ENCODE peak calls at places on chromosomes 13 and 19, in four cellular contexts. O is K562, V is GM12878, Q is endothelial cell of umbilical vein. I is an unnamed sample.

GRCh38 chr19:2970201-2970838 is 7.0 kb upstream of the TLE6 start:
- DNase-seq in Q (no peak), V (no peak), O (no peak), I (no peak)

GRCh38 chr13:26515721-26516120 is 41.8 kb upstream of the WASF3 start:
- DNase-seq in O (no peak), Q (no peak), V (no peak), I (no peak)

GRCh38 chr19:16351133-16351809 is 26.6 kb downstream of the KLF2 start:
- DNase-seq in O (no peak), Q (peak; percentile 77), V (no peak), I (peak; percentile 54)

GRCh38 chr13:72163671-72164070 is 296.7 kb upstream of the DACH1 start:
- DNase-seq in O (no peak), Q (no peak), V (no peak), I (no peak)

GRCh38 chr19:30865481-30865880 is 483.8 kb downstream of the TSHZ3 start:
- DNase-seq in V (no peak), Q (no peak), O (no peak), I (no peak)

GRCh38 chr19:46144756-46145155 is 3.3 kb upstream of the IGFL2 start:
- DNase-seq in V (no peak), Q (peak; percentile 14), O (no peak), I (no peak)

GRCh38 chr19:51607920-51608562 is 22.2 kb downstream of the SIGLEC5 start:
- DNase-seq in V (no peak), O (peak; percentile 82), Q (peak; percentile 60), I (peak; percentile 70)

GRCh38 chr13:79995334-79995733 is 345.6 kb downstream of the SPRY2 start:
- DNase-seq in O (no peak), V (no peak), Q (peak; percentile 44), I (peak; percentile 85)

GRCh38 chr13:34733720-34734119 is 208.3 kb upstream of the NBEA start:
- DNase-seq in Q (no peak), O (no peak), V (no peak), I (no peak)

GRCh38 chr13:50248537-50249521 is 233.6 kb downstream of the KCNRG start:
- DNase-seq in Q (no peak), O (no peak), V (no peak), I (no peak)

GRCh38 chr19:51075998-51076397 is 6.7 kb downstream of the KLK14 start:
- DNase-seq in Q (no peak), V (no peak), O (no peak), I (no peak)

GRCh38 chr13:105345116-105345515 is 1190.3 kb downstream of the EFNB2 start:
- DNase-seq in V (no peak), O (no peak), Q (no peak), I (no peak)

GRCh38 chr19:48554385-48555091 is 2.6 kb downstream of the SULT2B1 start:
- DNase-seq in O (no peak), V (no peak), Q (no peak), I (no peak)

GRCh38 chr13:20848203-20848602 is 54.3 kb downstream of the XPO4 start:
- DNase-seq in Q (no peak), V (no peak), O (no peak), I (no peak)

GRCh38 chr13:38848360-38848759 is 142.3 kb downstream of the STOML3 start:
- DNase-seq in V (no peak), Q (no peak), O (no peak), I (no peak)

GRCh38 chr13:91319996-91320395 is 27.5 kb upstream of the MIR17HG start:
- DNase-seq in Q (no peak), O (no peak), V (no peak), I (no peak)

GRCh38 chr13:42924290-42924803 is 67.7 kb downstream of the EPSTI1 start:
- DNase-seq in V (no peak), Q (no peak), O (no peak), I (no peak)

GRCh38 chr19:33780746-33781145 is 15.9 kb upstream of the KCTD15 start:
- DNase-seq in O (no peak), V (no peak), Q (no peak), I (no peak)

GRCh38 chr19:4913996-4914735 is 4.9 kb downstream of the UHRF1 start:
- DNase-seq in Q (no peak), V (no peak), O (no peak), I (peak; percentile 18)
- TF ChIP-seq FOS in Q (no peak), V (no peak), O (no peak), I (no peak)

GRCh38 chr13:25462301-25463125 is 90.7 kb downstream of the ATP8A2 start:
- DNase-seq in Q (no peak), V (no peak), O (no peak), I (no peak)
- TF ChIP-seq FOS in Q (no peak), V (no peak), O (no peak), I (no peak)

GRCh38 chr19:55550321-55550650 is 4.9 kb upstream of the SBK3 start:
- DNase-seq in O (no peak), Q (no peak), V (no peak), I (no peak)
- TF ChIP-seq FOS in O (no peak), Q (no peak), V (no peak), I (no peak)

GRCh38 chr19:18476507-18477041 is 38.6 kb upstream of the ISYNA1 start:
- DNase-seq in V (no peak), O (no peak), Q (no peak), I (no peak)

GRCh38 chr19:18477042-18477760 is 39.3 kb upstream of the ISYNA1 start:
- DNase-seq in Q (no peak), O (peak; percentile 44), V (no peak), I (no peak)

GRCh38 chr19:18474366-18474887 is 36.5 kb upstream of the ISYNA1 start:
- DNase-seq in Q (no peak), V (no peak), O (no peak), I (no peak)

GRCh38 chr19:18475004-18475453 is 37.1 kb upstream of the ISYNA1 start:
- DNase-seq in O (no peak), Q (no peak), V (no peak), I (no peak)

GRCh38 chr19:18475762-18476331 is 37.9 kb upstream of the ISYNA1 start:
- DNase-seq in Q (no peak), O (no peak), V (no peak), I (no peak)
- TF ChIP-seq FOS in Q (no peak), O (no peak), V (no peak), I (no peak)

I was measured in IMR-90.